ENCODE peak calls at places on chromosomes 3 and 15, in five cellular contexts. L, M, T, H and Y are unnamed samples.

GRCh38 chr15:66670698-66671580 is 31.1 kb upstream of the SMAD6 start:
- DNase-seq in L (peak), M (no peak), T (peak), H (peak), Y (no peak)

GRCh38 chr3:187261541-187261969 is 30.0 kb downstream of the MASP1 start:
- DNase-seq in L (no peak), M (peak), T (no peak), H (no peak), Y (no peak)

GRCh38 chr15:62606376-62607164 is 436.0 kb upstream of the TPM1 start:
- DNase-seq in L (no peak), M (peak), T (peak), H (peak), Y (no peak)

GRCh38 chr3:155870945-155871745 is 695 bp downstream of the GMPS start:
- DNase-seq in L (peak), M (peak), T (peak), H (peak), Y (peak)

GRCh38 chr3:189737071-189737470 is 105.9 kb downstream of the TP63 start:
- DNase-seq in L (no peak), M (no peak), T (no peak), H (no peak), Y (no peak)

GRCh38 chr3:57386307-57386706 is 93.8 kb upstream of the ASB14 start:
- DNase-seq in L (no peak), M (no peak), T (no peak), H (no peak), Y (no peak)

GRCh38 chr3:168134931-168135330 is 39.2 kb upstream of the GOLIM4 start:
- DNase-seq in L (no peak), M (no peak), T (no peak), H (no peak), Y (no peak)

GRCh38 chr15:92907880-92908279 is 7.8 kb downstream of the CHD2 start:
- DNase-seq in L (no peak), M (peak), T (no peak), H (no peak), Y (no peak)

GRCh38 chr15:98599911-98600685 is 48.2 kb upstream of the IGF1R start:
- DNase-seq in L (no peak), M (no peak), T (no peak), H (peak), Y (peak)

GRCh38 chr15:27176785-27177406 is 205.9 kb downstream of the GABRG3 start:
- DNase-seq in L (no peak), M (peak), T (no peak), H (no peak), Y (no peak)

GRCh38 chr3:18813300-18813699 is 335.0 kb upstream of the KCNH8 start:
- DNase-seq in L (no peak), M (no peak), T (no peak), H (no peak), Y (no peak)

GRCh38 chr3:107085261-107085660 is 292.0 kb upstream of the CCDC54 start:
- DNase-seq in L (no peak), M (peak), T (no peak), H (no peak), Y (no peak)

GRCh38 chr3:99999541-99999940 is 114.8 kb downstream of the FILIP1L start:
- DNase-seq in L (no peak), M (peak), T (no peak), H (no peak), Y (no peak)

GRCh38 chr3:62415312-62415791 is 42.0 kb upstream of the FEZF2 start:
- DNase-seq in L (peak), M (no peak), T (no peak), H (no peak), Y (no peak)

GRCh38 chr3:184227481-184227935 is 1.9 kb upstream of the VWA5B2 start:
- DNase-seq in L (peak), M (peak), T (peak), H (no peak), Y (peak)

GRCh38 chr3:197125601-197126000 is 96.0 kb upstream of the MELTF start:
- DNase-seq in L (no peak), M (peak), T (no peak), H (no peak), Y (no peak)

GRCh38 chr3:16239082-16239770 is 25.5 kb downstream of the DPH3 start:
- DNase-seq in L (no peak), M (peak), T (no peak), H (no peak), Y (no peak)

GRCh38 chr3:20080956-20081554 is 40.8 kb downstream of the KAT2B start:
- DNase-seq in L (no peak), M (no peak), T (no peak), H (no peak), Y (peak)